ENCODE peak calls at places on chromosomes 16 and 17, in four cellular contexts. E is tibial artery, F is psoas muscle, M is PC-3. C is an unnamed sample. For H3K4me1, the result is how much of the 10 kb centered on the place peaks cover.

GRCh38 chr17:4395111-4395478 is 28.6 kb upstream of the UBE2G1 start:
- DNase-seq in F (no peak), E (no peak), M (no peak), C (no peak)

GRCh38 chr17:58756246-58757161 is 850 bp downstream of the PPM1E start:
- DNase-seq in F (no peak), M (no peak), E (no peak), C (no peak)

GRCh38 chr17:41734139-41734948 is at the start of gene HAP1:
- DNase-seq in E (no peak), M (peak), F (no peak), C (no peak)

GRCh38 chr16:57144027-57144426 is 41.8 kb downstream of the PSME3IP1 start:
- DNase-seq in M (no peak), E (no peak), F (no peak), C (no peak)

GRCh38 chr17:20225162-20226115 is 216.3 kb downstream of the SPECC1 start:
- DNase-seq in F (no peak), E (no peak), M (peak), C (no peak)

GRCh38 chr16:66988197-66988788 is at the start of gene CES4A:
- DNase-seq in F (no peak), M (peak), E (no peak), C (peak)

GRCh38 chr17:3754458-3755334 is 31.0 kb downstream of the HASPIN start:
- DNase-seq in E (no peak), F (no peak), M (peak), C (no peak)

GRCh38 chr17:59185997-59186396 is 23.8 kb upstream of the SMG8 start:
- DNase-seq in M (no peak), E (no peak), F (no peak), C (no peak)

GRCh38 chr16:3584412-3584811 is 7.2 kb upstream of the NLRC3 start:
- DNase-seq in F (peak), E (no peak), M (no peak), C (no peak)

GRCh38 chr17:61451538-61452300 is 503 bp upstream of the TBX4 start:
- DNase-seq in E (no peak), M (no peak), F (peak), C (no peak)

GRCh38 chr17:39634384-39634871 is 2.5 kb upstream of the STARD3 start:
- DNase-seq in E (no peak), F (no peak), M (peak), C (no peak)

GRCh38 chr17:10579270-10579669 is 29.8 kb upstream of the MYH2 start:
- DNase-seq in M (peak), F (no peak), E (no peak), C (no peak)

GRCh38 chr17:67359960-67360817 is 6.2 kb downstream of the PSMD12 start:
- DNase-seq in E (no peak), M (peak), F (no peak), C (no peak)

GRCh38 chr16:88685156-88686061 is 898 bp downstream of the SNAI3 start:
- DNase-seq in F (peak), M (no peak), E (no peak), C (no peak)

GRCh38 chr17:58432806-58433573 is 15.7 kb upstream of the RNF43 start:
- DNase-seq in E (no peak), M (peak), F (no peak), C (no peak)

GRCh38 chr17:3557768-3558583 is at the start of gene TRPV3:
- DNase-seq in F (peak), M (peak), E (no peak), C (no peak)

GRCh38 chr17:76388966-76389888 is 4.8 kb downstream of the SPHK1 start:
- DNase-seq in M (no peak), E (no peak), F (no peak), C (no peak)

GRCh38 chr17:915416-916201 is 64.0 kb downstream of the NXN start:
- DNase-seq in M (no peak), E (no peak), F (peak), C (no peak)

GRCh38 chr17:32111141-32111771 is 31.0 kb upstream of the RHOT1 start:
- DNase-seq in F (peak), M (peak), E (peak), C (peak)

GRCh38 chr16:68499011-68499410 is 40.1 kb upstream of the ZFP90 start:
- DNase-seq in F (no peak), M (peak), E (no peak), C (no peak)

GRCh38 chr16:55576369-55576768 is 9.9 kb downstream of the CAPNS2 start:
- DNase-seq in E (no peak), M (no peak), F (no peak), C (peak)

DNA sequence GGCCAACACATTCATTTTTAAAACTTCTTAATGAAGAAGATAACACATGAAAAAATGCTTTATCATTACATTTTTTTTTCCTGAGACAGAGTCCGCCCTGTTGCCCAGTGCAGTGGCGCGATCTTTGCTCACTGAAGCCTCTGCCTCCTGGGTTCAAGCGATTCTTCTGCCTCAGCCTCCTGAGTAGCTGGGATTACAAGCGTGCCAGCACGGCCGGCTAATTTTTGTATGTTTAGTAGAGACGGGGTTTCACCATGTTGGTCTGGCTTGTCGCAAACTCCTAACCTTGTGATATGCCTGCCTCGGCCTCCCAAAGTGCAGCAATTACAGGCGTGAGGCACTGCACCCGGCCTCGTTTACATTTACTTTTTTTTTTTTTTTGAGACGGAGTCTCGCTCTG is 13.2 kb downstream of the HBQ1 start:
- DNase-seq in F (no peak), M (no peak), E (no peak), C (no peak)
- H3K4me3 ChIP-seq in F (no peak), M (no peak), E (no peak), C (no peak)

DNA sequence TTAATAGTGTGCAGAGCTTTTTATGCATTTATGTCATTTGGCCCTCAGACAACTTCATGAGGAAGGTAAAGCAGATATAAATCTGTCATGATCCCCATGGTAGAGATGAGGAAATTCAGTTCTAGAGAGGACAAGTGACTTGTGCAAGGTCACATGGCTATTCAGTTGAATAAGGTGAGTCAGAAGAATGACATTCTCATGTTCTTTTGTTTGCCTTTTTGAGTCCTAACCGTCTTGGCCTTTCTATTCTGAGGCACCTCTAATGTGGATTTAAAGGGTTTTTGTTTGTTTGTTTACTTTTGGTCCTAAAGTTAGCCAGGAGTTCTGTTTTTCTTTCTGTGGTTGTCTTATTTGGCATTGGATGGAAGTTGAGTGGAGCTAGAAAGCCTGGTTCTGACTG is 116.3 kb upstream of the ELAC2 start:
- DNase-seq in E (no peak), F (no peak), M (peak), C (no peak)
- H3K4me1 ChIP-seq in E (under half), F (under half), M (under half), C (under half)

DNA sequence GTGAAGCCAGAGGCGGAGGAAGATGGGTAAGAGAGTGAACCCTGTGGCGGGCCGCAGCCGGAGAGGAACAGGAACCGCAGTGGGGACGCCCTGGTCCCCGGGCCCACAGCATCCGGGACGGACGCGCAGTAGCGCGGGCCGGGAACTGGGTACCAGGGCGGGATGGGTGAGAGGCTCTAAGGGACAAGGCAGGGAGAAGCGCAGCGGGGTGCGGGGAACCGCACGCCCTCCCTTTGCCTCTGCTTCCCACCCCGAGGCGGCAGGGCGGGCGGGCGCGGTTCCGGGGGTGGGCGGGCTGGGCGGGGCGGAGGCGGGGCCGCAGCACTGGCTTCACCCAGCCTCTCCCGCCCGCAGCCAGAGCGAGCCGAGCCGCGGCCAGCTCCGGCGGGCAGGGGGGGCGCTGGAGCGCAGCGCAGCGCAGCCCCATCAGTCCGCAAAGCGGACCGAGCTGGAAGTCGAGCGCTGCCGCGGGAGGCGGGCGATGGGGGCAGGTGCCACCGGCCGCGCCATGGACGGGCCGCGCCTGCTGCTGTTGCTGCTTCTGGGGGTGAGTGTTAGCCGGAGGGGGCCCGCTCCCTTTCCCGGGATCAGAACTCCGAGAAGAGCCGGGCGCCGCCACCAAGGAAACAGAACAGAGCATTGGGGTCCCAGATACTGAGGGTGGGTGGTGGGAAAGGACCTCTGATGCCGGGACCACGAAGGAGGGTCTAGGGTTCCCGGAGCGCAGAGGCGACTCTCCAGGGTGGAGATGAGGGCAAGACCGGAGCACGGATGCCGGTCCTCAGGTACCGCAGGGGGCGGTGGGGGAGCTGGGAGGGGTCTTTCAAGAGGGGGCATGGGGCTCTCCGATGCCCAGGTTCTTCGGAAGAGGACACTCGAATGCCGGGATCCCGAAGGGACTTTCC is at the start of gene NGFR:
- DNase-seq in E (no peak), M (peak), F (peak), C (no peak)
- H3K4me3 ChIP-seq in E (peak), M (peak), F (peak), C (peak)

GRCh38 chr17:77479372-77479781 is 338.6 kb downstream of the SEC14L1 start:
- DNase-seq in M (no peak), F (no peak), E (no peak), C (no peak)
- H3K4me1 ChIP-seq in M (under half), F (under half), E (under half), C (half or more)

GRCh38 chr17:17841620-17842025 is 4.8 kb upstream of the SREBF1 start:
- DNase-seq in E (peak), F (peak), M (no peak), C (no peak)
- H3K4me3 ChIP-seq in E (no peak), F (no peak), M (no peak), C (no peak)

C was measured in tibial nerve.